ENCODE peak calls at places on chromosome 21, in eight cellular contexts. M is fibroblast of lung; W is cardiac muscle cell; A is hepatocyte; L is OCI-LY7; Y is CD8-positive, alpha-beta T cell; I is CD4-positive, alpha-beta T cell; J is HCT116. H is an unnamed sample.

GRCh38 chr21:33025471-33026298 is at the start of gene OLIG2:
- DNase-seq in M (peak; percentile 25), W (no peak), A (no peak), L (no peak), Y (no peak), I (no peak), J (no peak), H (peak; percentile 88)

GRCh38 chr21:23507501-23507900 is 2099.8 kb downstream of the MRPL39 start:
- DNase-seq in M (no peak), W (no peak), A (no peak), L (no peak), Y (no peak), I (no peak), J (no peak), H (no peak)

GRCh38 chr21:30207252-30207579 is 8.7 kb downstream of the CLDN8 start:
- DNase-seq in M (no peak), W (no peak), A (no peak), L (no peak), Y (no peak), I (no peak), J (no peak), H (no peak)

GRCh38 chr21:31885146-31885545 is 12.3 kb downstream of the HUNK start:
- DNase-seq in M (no peak), W (no peak), A (no peak), L (no peak), Y (no peak), I (no peak), J (no peak), H (no peak)

GRCh38 chr21:36237441-36237840 is 80.8 kb downstream of the DOP1B start:
- DNase-seq in M (no peak), W (no peak), A (no peak), L (no peak), Y (no peak), I (no peak), J (no peak), H (no peak)

GRCh38 chr21:29649370-29649963 is 290.3 kb downstream of the GRIK1 start:
- DNase-seq in M (no peak), W (no peak), A (no peak), L (no peak), Y (no peak), I (no peak), J (no peak), H (no peak)

GRCh38 chr21:33684923-33685560 is 42.7 kb downstream of the ITSN1 start:
- DNase-seq in M (peak; percentile 73), W (peak; percentile 46), A (no peak), L (no peak), Y (no peak), I (no peak), J (no peak), H (peak; percentile 22)

GRCh38 chr21:17003763-17004373 is 509.0 kb upstream of the CXADR start:
- DNase-seq in M (peak; percentile 77), W (peak; percentile 1), A (no peak), L (no peak), Y (no peak), I (no peak), J (no peak), H (no peak)

GRCh38 chr21:28342229-28342810 is 650.4 kb downstream of the LTN1 start:
- DNase-seq in M (peak; percentile 71), W (no peak), A (no peak), L (no peak), Y (no peak), I (no peak), J (no peak), H (no peak)

GRCh38 chr21:39051561-39051949 is 131.7 kb downstream of the PSMG1 start:
- DNase-seq in M (peak; percentile 63), W (no peak), A (no peak), L (no peak), Y (no peak), I (no peak), J (no peak), H (no peak)
- H3K27ac ChIP-seq in M (no peak overlapping the region), W (no peak overlapping the region), A (no peak overlapping the region), L (no peak overlapping the region), Y (no peak overlapping the region), I (no peak overlapping the region), J (no peak overlapping the region), H (no peak overlapping the region)

GRCh38 chr21:35045539-35046222 is 3.4 kb downstream of the RUNX1 start:
- DNase-seq in M (no peak), W (no peak), A (no peak), L (no peak), Y (peak; percentile 70), I (peak; percentile 39), J (no peak), H (no peak)

GRCh38 chr21:35048183-35048601 is 910 bp downstream of the RUNX1 start:
- DNase-seq in M (peak; percentile 43), W (no peak), A (peak; percentile 19), L (peak; percentile 58), Y (peak; percentile 73), I (no peak), J (no peak), H (no peak)

GRCh38 chr21:35044770-35045538 is 4.1 kb downstream of the RUNX1 start:
- DNase-seq in M (no peak), W (no peak), A (no peak), L (no peak), Y (no peak), I (no peak), J (no peak), H (no peak)

GRCh38 chr21:35046880-35047229 is 2.2 kb downstream of the RUNX1 start:
- DNase-seq in M (peak; percentile 76), W (no peak), A (no peak), L (no peak), Y (no peak), I (no peak), J (no peak), H (no peak)

DNA sequence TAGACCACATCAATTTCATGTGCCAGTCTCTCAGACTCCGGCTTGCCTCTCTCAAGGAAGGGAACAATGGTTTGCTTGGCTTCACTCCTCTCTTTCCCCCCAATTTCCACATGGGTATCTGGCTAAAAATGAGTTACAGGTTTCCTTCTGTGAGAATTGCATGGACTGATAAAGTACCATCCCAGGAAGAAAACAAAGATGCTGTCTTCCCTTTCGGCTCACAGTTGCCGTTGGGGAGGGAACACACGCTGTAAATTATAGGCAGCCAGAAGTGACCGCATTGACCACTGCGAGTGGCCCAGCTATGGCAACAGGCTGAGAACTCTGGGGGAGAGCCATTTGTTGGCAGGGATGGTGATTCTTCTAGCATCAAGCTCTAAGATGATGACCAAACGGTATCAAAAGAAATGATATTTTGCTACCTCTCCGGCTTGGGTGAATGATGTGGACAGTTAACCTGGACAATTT is 2.8 kb downstream of the RUNX1 start:
- DNase-seq in M (no peak), W (no peak), A (no peak), L (no peak), Y (no peak), I (no peak), J (no peak), H (no peak)
- H3K27ac ChIP-seq in M (no peak overlapping the region), W (no peak overlapping the region), A (no peak overlapping the region), L (peak overlapping the region; percentile 87), Y (peak overlapping the region; percentile 76), I (peak overlapping the region; percentile 93), J (no peak overlapping the region), H (no peak overlapping the region)

DNA sequence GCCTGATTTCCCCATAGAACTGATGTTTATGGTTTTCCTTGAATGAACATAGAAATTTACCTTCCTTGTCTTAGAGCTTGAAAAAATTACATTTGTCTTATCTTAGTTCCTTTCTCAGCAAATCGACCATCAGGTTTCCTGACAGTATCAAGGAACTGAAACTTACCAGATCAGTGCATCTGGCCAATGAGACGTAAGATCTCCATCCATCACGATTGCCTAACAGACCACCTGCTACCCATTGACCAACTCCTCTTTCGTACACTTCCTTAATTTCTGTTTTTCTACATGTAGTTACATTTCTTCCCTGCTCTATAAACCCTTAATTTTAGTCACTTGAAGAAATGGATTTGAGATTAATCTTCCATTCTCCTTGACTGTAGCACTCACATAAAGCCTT is 57.4 kb upstream of the TMPRSS15 start:
- DNase-seq in M (no peak), W (no peak), A (no peak), L (peak; percentile 92), Y (no peak), I (no peak), J (no peak), H (no peak)
- H3K27ac ChIP-seq in M (no peak overlapping the region), W (no peak overlapping the region), A (no peak overlapping the region), L (peak overlapping the region; percentile 96), Y (no peak overlapping the region), I (no peak overlapping the region), J (no peak overlapping the region), H (no peak overlapping the region)

DNA sequence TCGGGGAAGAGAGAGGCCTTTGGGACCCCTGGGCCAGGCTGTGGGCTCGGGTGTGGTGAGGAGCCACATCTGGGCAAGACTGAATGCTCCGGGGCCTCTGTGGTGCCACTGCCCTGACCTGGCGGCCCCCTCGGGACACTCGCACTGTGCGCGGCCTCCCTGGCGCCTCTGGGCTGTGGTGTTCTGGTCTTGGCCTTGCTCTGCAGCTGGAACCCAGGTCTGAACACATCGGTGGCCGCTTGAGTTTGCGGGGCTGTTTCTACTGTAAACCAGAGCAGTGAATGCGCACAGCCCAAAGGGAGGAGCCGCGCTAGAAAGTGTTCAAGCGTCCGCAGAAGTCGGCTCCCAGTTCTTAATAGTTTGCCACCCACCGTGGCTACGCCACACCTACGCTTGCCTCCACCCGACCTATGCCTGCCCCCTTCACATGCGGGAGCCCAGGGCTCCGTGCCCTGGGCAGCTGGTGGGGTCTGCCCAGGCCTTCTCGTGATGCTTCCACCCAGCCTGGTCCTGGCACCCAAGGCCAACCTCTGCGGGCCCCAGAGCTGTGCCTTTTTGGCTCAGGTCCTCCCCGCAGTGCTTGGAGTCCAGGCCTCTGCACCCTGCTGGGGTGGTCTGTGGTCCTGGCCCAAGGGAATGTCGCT is 4.4 kb downstream of the PDE9A start:
- DNase-seq in M (no peak), W (no peak), A (no peak), L (peak; percentile 34), Y (no peak), I (no peak), J (no peak), H (no peak)
- H3K27ac ChIP-seq in M (no peak overlapping the region), W (no peak overlapping the region), A (no peak overlapping the region), L (peak overlapping the region; percentile 91), Y (no peak overlapping the region), I (no peak overlapping the region), J (no peak overlapping the region), H (no peak overlapping the region)

GRCh38 chr21:46036696-46037337 is 55.2 kb downstream of the COL6A1 start:
- DNase-seq in M (no peak), W (peak; percentile 47), A (no peak), L (no peak), Y (no peak), I (no peak), J (no peak), H (no peak)

GRCh38 chr21:46037338-46038325 is 56.1 kb downstream of the COL6A1 start:
- DNase-seq in M (no peak), W (no peak), A (no peak), L (no peak), Y (no peak), I (no peak), J (no peak), H (no peak)

GRCh38 chr21:46038871-46039397 is 57.4 kb downstream of the COL6A1 start:
- DNase-seq in M (peak; percentile 97), W (peak; percentile 97), A (no peak), L (no peak), Y (no peak), I (no peak), J (no peak), H (no peak)

GRCh38 chr21:46039891-46040660 is 57.8 kb upstream of the COL6A2 start:
- DNase-seq in M (no peak), W (no peak), A (no peak), L (no peak), Y (no peak), I (no peak), J (no peak), H (no peak)

GRCh38 chr21:46038341-46038829 is 56.8 kb downstream of the COL6A1 start:
- DNase-seq in M (no peak), W (no peak), A (no peak), L (no peak), Y (no peak), I (no peak), J (no peak), H (no peak)
- H3K27ac ChIP-seq in M (peak overlapping the region; percentile 88), W (no peak overlapping the region), A (no peak overlapping the region), L (no peak overlapping the region), Y (no peak overlapping the region), I (no peak overlapping the region), J (no peak overlapping the region), H (no peak overlapping the region)

H was measured in iPS DF 6.9.